ENCODE peak calls at places on chromosomes 7 and 10, in four cellular contexts. M, I, R and O are unnamed samples.

GRCh38 chr7:2166625-2167280 is 66.0 kb downstream of the MAD1L1 start:
- DNase-seq in M (no peak), I (peak; percentile 49), R (no peak), O (no peak)

GRCh38 chr10:102677736-102678354 is 33.6 kb downstream of the TRIM8 start:
- DNase-seq in M (no peak), I (no peak), R (no peak), O (no peak)

GRCh38 chr10:6036861-6037321 is 25.3 kb downstream of the IL2RA start:
- DNase-seq in M (no peak), I (no peak), R (no peak), O (no peak)

GRCh38 chr10:3774814-3775670 is 10.0 kb downstream of the KLF6 start:
- DNase-seq in M (peak; percentile 26), I (no peak), R (no peak), O (no peak)

GRCh38 chr10:101386659-101387259 is 32.8 kb downstream of the BTRC start:
- DNase-seq in M (no peak), I (no peak), R (no peak), O (no peak)

GRCh38 chr7:82859106-82859850 is 303.4 kb downstream of the PCLO start:
- DNase-seq in M (no peak), I (no peak), R (no peak), O (no peak)

GRCh38 chr10:73039635-73040034 is 57.0 kb downstream of the P4HA1 start:
- DNase-seq in M (no peak), I (no peak), R (no peak), O (no peak)

GRCh38 chr10:122286872-122287271 is 15.8 kb downstream of the BTBD16 start:
- DNase-seq in M (no peak), I (no peak), R (no peak), O (no peak)

GRCh38 chr10:47158116-47159071 is 141.6 kb upstream of the GDF10 start:
- DNase-seq in M (no peak), I (no peak), R (no peak), O (no peak)

GRCh38 chr7:36719233-36719632 is 5.1 kb downstream of the AOAH start:
- DNase-seq in M (no peak), I (no peak), R (no peak), O (no peak)

GRCh38 chr7:127474457-127474856 is 81.9 kb upstream of the ZNF800 start:
- DNase-seq in M (no peak), I (no peak), R (no peak), O (no peak)

GRCh38 chr7:25726682-25727357 is 425.2 kb upstream of the NFE2L3 start:
- DNase-seq in M (no peak), I (no peak), R (no peak), O (no peak)

GRCh38 chr10:71547290-71547689 is 150.6 kb downstream of the CDH23 start:
- DNase-seq in M (peak; percentile 58), I (no peak), R (no peak), O (no peak)

GRCh38 chr10:129888784-129889616 is 75.1 kb downstream of the EBF3 start:
- DNase-seq in M (peak; percentile 49), I (peak; percentile 89), R (no peak), O (no peak)

GRCh38 chr10:94963901-94964300 is 25.4 kb downstream of the CYP2C9 start:
- DNase-seq in M (no peak), I (peak; percentile 7), R (peak; percentile 45), O (no peak)

GRCh38 chr7:120554960-120555571 is 282.1 kb downstream of the KCND2 start:
- DNase-seq in M (peak; percentile 54), I (peak; percentile 42), R (peak; percentile 49), O (peak; percentile 45)

GRCh38 chr7:71625534-71625933 is 493.6 kb downstream of the GALNT17 start:
- DNase-seq in M (no peak), I (no peak), R (no peak), O (no peak)

GRCh38 chr7:33724201-33724600 is 181.1 kb upstream of the BMPER start:
- DNase-seq in M (no peak), I (no peak), R (no peak), O (no peak)

GRCh38 chr7:64515330-64515729 is 47.5 kb downstream of the ZNF680 start:
- DNase-seq in M (no peak), I (no peak), R (no peak), O (no peak)

GRCh38 chr7:73829921-73830617 is 727 bp upstream of the CLDN4 start:
- DNase-seq in M (no peak), I (no peak), R (peak; percentile 86), O (no peak)

GRCh38 chr7:79050592-79050991 is 402.9 kb downstream of the MAGI2 start:
- DNase-seq in M (no peak), I (no peak), R (no peak), O (no peak)

GRCh38 chr10:99920901-99921300 is 88.8 kb downstream of the DNMBP start:
- DNase-seq in M (no peak), I (no peak), R (no peak), O (no peak)

GRCh38 chr7:107856806-107857540 is 34.0 kb upstream of the DLD start:
- DNase-seq in M (no peak), I (no peak), R (peak; percentile 67), O (no peak)

GRCh38 chr10:28331821-28332220 is 29.0 kb upstream of the MPP7 start:
- DNase-seq in M (no peak), I (no peak), R (no peak), O (no peak)

GRCh38 chr7:17301491-17302101 is 3.1 kb downstream of the AHR start:
- DNase-seq in M (peak; percentile 12), I (no peak), R (no peak), O (no peak)

GRCh38 chr7:149292101-149292823 is 30.3 kb downstream of the ZNF783 start:
- DNase-seq in M (no peak), I (peak; percentile 25), R (no peak), O (no peak)

GRCh38 chr10:102505462-102506115 is 1.8 kb downstream of the SUFU start:
- DNase-seq in M (no peak), I (no peak), R (no peak), O (no peak)

GRCh38 chr7:12801107-12801506 is 113.7 kb downstream of the ARL4A start:
- DNase-seq in M (no peak), I (no peak), R (no peak), O (no peak)

GRCh38 chr10:132833421-132834111 is 47.6 kb upstream of the NKX6-2 start:
- DNase-seq in M (no peak), I (no peak), R (no peak), O (no peak)

GRCh38 chr7:129098409-129099084 is 43.6 kb upstream of the TNPO3 start:
- DNase-seq in M (no peak), I (no peak), R (no peak), O (no peak)

GRCh38 chr10:6650580-6650979 is 70.5 kb upstream of the PRKCQ start:
- DNase-seq in M (no peak), I (no peak), R (no peak), O (no peak)

GRCh38 chr7:55021053-55021452 is 2.2 kb downstream of the EGFR start:
- DNase-seq in M (no peak), I (no peak), R (no peak), O (no peak)

GRCh38 chr10:87541114-87541513 is 36.4 kb downstream of the MINPP1 start:
- DNase-seq in M (no peak), I (no peak), R (no peak), O (no peak)

GRCh38 chr7:73647725-73648592 is 19.7 kb upstream of the VPS37D start:
- DNase-seq in M (peak; percentile 80), I (peak; percentile 87), R (peak; percentile 41), O (no peak)

GRCh38 chr7:101740981-101741725 is 76.3 kb upstream of the CUX1 start:
- DNase-seq in M (no peak), I (no peak), R (no peak), O (peak; percentile 72)

GRCh38 chr7:156765901-156766656 is 125.5 kb downstream of the RNF32 start:
- DNase-seq in M (no peak), I (no peak), R (no peak), O (no peak)

GRCh38 chr10:113947138-113948011 is 92.9 kb downstream of the NHLRC2 start:
- DNase-seq in M (peak; percentile 23), I (peak; percentile 31), R (no peak), O (no peak)

DNA sequence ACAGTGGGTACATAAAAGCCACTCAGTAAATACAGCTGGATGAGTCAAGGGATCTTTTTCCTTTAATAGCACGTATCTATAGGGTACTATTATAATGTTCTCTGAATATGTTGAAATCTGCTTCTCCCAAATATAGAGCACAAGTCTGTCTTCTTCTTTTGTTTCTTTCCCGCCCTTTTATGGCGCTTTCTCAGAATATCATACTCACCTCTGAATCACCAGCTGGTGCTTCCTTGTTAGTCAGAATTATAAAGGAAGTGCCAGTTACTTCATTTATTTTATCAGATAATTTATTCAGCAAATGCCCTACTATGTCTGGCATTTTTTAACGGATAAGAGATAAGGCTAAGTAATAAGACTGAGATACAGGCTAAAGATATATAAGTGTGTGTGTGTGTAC is 772.9 kb downstream of the SORCS3 start:
- DNase-seq in M (no peak), I (no peak), R (no peak), O (no peak)
- TF ChIP-seq NFIC in M (no peak), I (no peak), R (no peak), O (no peak)

DNA sequence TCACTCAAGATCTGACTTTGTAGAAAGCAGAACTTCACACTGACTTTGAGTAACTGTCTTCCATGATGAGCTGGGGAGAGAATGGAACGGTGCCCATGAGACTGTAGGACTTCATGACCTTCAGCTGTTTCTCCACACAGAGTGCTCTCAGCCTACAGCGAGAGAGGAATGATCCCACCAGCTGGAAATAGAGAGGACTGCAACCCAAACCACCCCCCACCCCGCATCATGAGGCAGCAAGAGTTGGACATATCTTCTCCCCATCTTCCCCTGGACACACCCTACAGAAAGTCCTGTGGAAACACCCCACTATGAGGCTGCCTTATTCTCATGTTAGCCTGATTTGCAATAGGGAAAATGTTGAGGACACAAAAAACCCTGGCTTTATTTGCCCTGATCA is 312.5 kb downstream of the PAXIP1 start:
- DNase-seq in M (no peak), I (no peak), R (no peak), O (no peak)
- TF ChIP-seq NFIC in M (no peak), I (no peak), R (no peak), O (no peak)

GRCh38 chr10:79239275-79239779 is 107.9 kb upstream of the PPIF start:
- DNase-seq in M (peak; percentile 59), I (peak; percentile 50), R (no peak), O (no peak)
- TF ChIP-seq NFIC in M (no peak), I (no peak), R (no peak), O (no peak)

DNA sequence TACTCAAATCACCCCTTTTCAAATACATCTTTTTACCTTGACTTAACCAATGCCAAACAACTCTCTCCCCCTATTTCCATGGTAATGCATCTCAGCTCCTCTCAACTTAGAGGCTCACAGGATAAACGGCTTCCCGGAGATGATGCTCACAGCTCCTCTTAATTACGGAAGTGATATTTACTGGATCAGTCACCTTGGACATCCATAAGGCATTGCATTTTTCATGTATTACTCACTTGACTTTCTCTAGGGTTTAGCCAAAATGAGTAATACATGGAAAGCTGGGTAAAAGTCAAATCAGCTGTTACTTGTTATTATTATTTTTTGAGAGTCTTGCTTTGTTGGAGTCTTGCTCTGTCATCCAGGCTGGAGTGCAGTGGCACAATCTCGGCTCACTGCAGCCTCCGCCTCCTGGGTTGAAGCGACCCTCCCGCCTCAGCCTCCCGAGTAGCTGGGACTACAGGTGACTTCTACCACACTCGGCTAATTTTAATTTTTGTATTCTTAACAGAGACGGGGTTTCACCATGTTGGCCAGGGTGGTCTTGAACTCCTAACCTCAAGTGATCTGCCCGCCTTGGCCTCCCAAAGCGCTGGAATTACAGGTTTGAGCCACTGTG is 73.3 kb upstream of the RHEB start:
- DNase-seq in M (no peak), I (no peak), R (no peak), O (no peak)
- TF ChIP-seq NFIC in M (no peak), I (peak; percentile 86), R (no peak), O (no peak)

GRCh38 chr7:117484988-117485655 is 5.3 kb downstream of the CFTR start:
- DNase-seq in M (no peak), I (no peak), R (no peak), O (no peak)
- TF ChIP-seq NFIC in M (no peak), I (no peak), R (no peak), O (no peak)